ENCODE peak calls at places on chromosomes 2 and 18, in nine cellular contexts. O, Z, C, M, L, G, N, P and J are unnamed samples.

GRCh38 chr2:47650001-47650535 is 132.9 kb upstream of the MSH6 start:
- DNase-seq in O (no peak), Z (no peak), C (no peak), M (no peak), L (no peak), G (no peak), N (no peak), P (no peak), J (no peak)

GRCh38 chr2:120886967-120887672 is 151.5 kb downstream of the GLI2 start:
- DNase-seq in O (peak; percentile 71), Z (no peak), C (no peak), M (peak; percentile 86), L (peak; percentile 28), G (no peak), N (no peak), P (no peak), J (peak; percentile 69)

GRCh38 chr2:111698743-111699554 is 185.0 kb downstream of the ANAPC1 start:
- DNase-seq in O (peak; percentile 69), Z (no peak), C (peak; percentile 99), M (peak; percentile 41), L (peak; percentile 83), G (no peak), N (peak; percentile 100), P (peak; percentile 100), J (peak; percentile 92)

GRCh38 chr2:238883315-238884004 is 35.6 kb downstream of the TWIST2 start:
- DNase-seq in O (peak; percentile 41), Z (no peak), C (no peak), M (no peak), L (no peak), G (no peak), N (no peak), P (peak; percentile 69), J (peak; percentile 73)

GRCh38 chr2:239940861-239941570 is 84.1 kb downstream of the NDUFA10 start:
- DNase-seq in O (no peak), Z (no peak), C (no peak), M (no peak), L (peak; percentile 46), G (no peak), N (no peak), P (no peak), J (peak; percentile 57)

GRCh38 chr2:227415538-227416424 is 28.0 kb upstream of the SCYGR1 start:
- DNase-seq in O (peak; percentile 26), Z (no peak), C (peak; percentile 77), M (no peak), L (peak; percentile 76), G (no peak), N (peak; percentile 94), P (peak; percentile 67), J (peak; percentile 87)

GRCh38 chr2:85710687-85711577 is 16.8 kb downstream of the GNLY start:
- DNase-seq in O (peak; percentile 61), Z (no peak), C (no peak), M (no peak), L (no peak), G (no peak), N (peak; percentile 45), P (peak; percentile 59), J (no peak)

GRCh38 chr2:77797088-77797487 is 274.9 kb upstream of the LRRTM4 start:
- DNase-seq in O (no peak), Z (no peak), C (no peak), M (no peak), L (no peak), G (no peak), N (no peak), P (no peak), J (no peak)

GRCh38 chr2:15168116-15168515 is 393.0 kb downstream of the NBAS start:
- DNase-seq in O (no peak), Z (no peak), C (no peak), M (no peak), L (no peak), G (no peak), N (no peak), P (no peak), J (no peak)

GRCh38 chr18:8329186-8329771 is 280.0 kb upstream of the RAB12 start:
- DNase-seq in O (peak; percentile 28), Z (no peak), C (peak; percentile 18), M (no peak), L (no peak), G (no peak), N (peak; percentile 58), P (peak; percentile 74), J (no peak)

GRCh38 chr18:80227472-80227871 is 19.8 kb downstream of the PARD6G start:
- DNase-seq in O (no peak), Z (no peak), C (no peak), M (no peak), L (no peak), G (no peak), N (no peak), P (no peak), J (no peak)

GRCh38 chr2:72138011-72138881 is 9.4 kb downstream of the CYP26B1 start:
- DNase-seq in O (no peak), Z (no peak), C (no peak), M (no peak), L (no peak), G (no peak), N (no peak), P (no peak), J (peak; percentile 78)

GRCh38 chr2:28419003-28419704 is 26.5 kb downstream of the FOSL2 start:
- DNase-seq in O (peak; percentile 60), Z (no peak), C (no peak), M (no peak), L (no peak), G (no peak), N (no peak), P (no peak), J (peak; percentile 18)

GRCh38 chr2:132582360-132582759 is 87.6 kb downstream of the LYPD1 start:
- DNase-seq in O (no peak), Z (no peak), C (no peak), M (no peak), L (no peak), G (no peak), N (peak; percentile 2), P (no peak), J (no peak)

GRCh38 chr18:35117951-35118411 is 76.8 kb downstream of the MAPRE2 start:
- DNase-seq in O (peak; percentile 19), Z (no peak), C (peak; percentile 46), M (no peak), L (no peak), G (no peak), N (peak; percentile 73), P (peak; percentile 79), J (no peak)

GRCh38 chr2:43018179-43019024 is 208.0 kb downstream of the ZFP36L2 start:
- DNase-seq in O (peak; percentile 60), Z (no peak), C (no peak), M (no peak), L (peak; percentile 95), G (no peak), N (peak; percentile 47), P (peak; percentile 91), J (peak; percentile 96)

GRCh38 chr2:18445412-18446320 is 114.8 kb downstream of the RDH14 start:
- DNase-seq in O (peak; percentile 43), Z (no peak), C (no peak), M (no peak), L (peak; percentile 56), G (no peak), N (no peak), P (peak; percentile 82), J (no peak)

GRCh38 chr2:102258386-102259074 is 52.8 kb upstream of the IL1RL1 start:
- DNase-seq in O (no peak), Z (no peak), C (peak; percentile 86), M (no peak), L (peak; percentile 57), G (no peak), N (peak; percentile 95), P (peak; percentile 97), J (no peak)

GRCh38 chr2:3041841-3042600 is 335.6 kb downstream of the EIPR1 start:
- DNase-seq in O (peak; percentile 50), Z (no peak), C (no peak), M (no peak), L (no peak), G (no peak), N (peak; percentile 8), P (no peak), J (peak; percentile 92)

GRCh38 chr18:52082250-52082649 is 257.7 kb upstream of the DCC start:
- DNase-seq in O (no peak), Z (no peak), C (no peak), M (no peak), L (no peak), G (no peak), N (no peak), P (no peak), J (no peak)

GRCh38 chr18:23569299-23570063 is 16.8 kb downstream of the NPC1 start:
- DNase-seq in O (no peak), Z (no peak), C (no peak), M (no peak), L (no peak), G (no peak), N (no peak), P (no peak), J (no peak)

GRCh38 chr2:239190346-239190745 is 210.5 kb downstream of the HDAC4 start:
- DNase-seq in O (no peak), Z (no peak), C (no peak), M (no peak), L (no peak), G (no peak), N (no peak), P (no peak), J (peak; percentile 61)

GRCh38 chr2:203720922-203721672 is 14.7 kb downstream of the CD28 start:
- DNase-seq in O (no peak), Z (no peak), C (no peak), M (no peak), L (no peak), G (no peak), N (no peak), P (no peak), J (no peak)

GRCh38 chr2:164479460-164479859 is 141.8 kb downstream of the GRB14 start:
- DNase-seq in O (peak; percentile 72), Z (peak; percentile 57), C (peak; percentile 25), M (peak; percentile 71), L (no peak), G (peak; percentile 13), N (peak; percentile 32), P (peak; percentile 40), J (no peak)

GRCh38 chr18:26978812-26979341 is 113.4 kb upstream of the AQP4 start:
- DNase-seq in O (no peak), Z (no peak), C (no peak), M (no peak), L (no peak), G (no peak), N (no peak), P (no peak), J (no peak)

GRCh38 chr2:173354601-173355131 is at the start of gene CDCA7:
- DNase-seq in O (peak; percentile 92), Z (peak; percentile 81), C (peak; percentile 23), M (peak; percentile 51), L (peak; percentile 77), G (peak; percentile 66), N (peak; percentile 56), P (peak; percentile 49), J (no peak)

GRCh38 chr2:190791347-190791982 is 89.2 kb upstream of the GLS start:
- DNase-seq in O (peak; percentile 68), Z (no peak), C (peak; percentile 81), M (peak; percentile 24), L (no peak), G (no peak), N (peak; percentile 41), P (peak; percentile 79), J (no peak)

GRCh38 chr2:4020153-4020552 is 316.8 kb downstream of the DCDC2C start:
- DNase-seq in O (no peak), Z (no peak), C (no peak), M (peak; percentile 73), L (no peak), G (no peak), N (no peak), P (no peak), J (no peak)

GRCh38 chr2:84958135-84959044 is 12.6 kb upstream of the KCMF1 start:
- DNase-seq in O (peak; percentile 87), Z (peak; percentile 86), C (peak; percentile 99), M (peak; percentile 86), L (no peak), G (no peak), N (peak; percentile 77), P (peak; percentile 96), J (no peak)

GRCh38 chr2:130335226-130335625 is 7.5 kb upstream of the IMP4 start:
- DNase-seq in O (no peak), Z (no peak), C (no peak), M (no peak), L (no peak), G (no peak), N (no peak), P (no peak), J (no peak)

GRCh38 chr18:70621710-70622109 is 332.9 kb downstream of the SOCS6 start:
- DNase-seq in O (no peak), Z (no peak), C (no peak), M (no peak), L (no peak), G (no peak), N (no peak), P (no peak), J (no peak)